ENCODE peak calls at places on chromosomes 16 and 17, in nine cellular contexts. Y, N, V, H, L, Z, C, T and F are unnamed samples. For H3K27me3, the result is how much of the 10 kb centered on the place peaks cover.

GRCh38 chr16:72094266-72094610 is 591 bp downstream of the DHX38 start:
- DNase-seq in Y (no peak), C (no peak), N (no peak), H (no peak), L (no peak), T (no peak), Z (peak), V (no peak), F (no peak)

GRCh38 chr16:12661656-12662172 is 142.0 kb downstream of the CPPED1 start:
- DNase-seq in L (no peak), N (peak), T (no peak), C (no peak), Z (peak), H (peak), Y (peak), V (no peak), F (no peak)

GRCh38 chr17:50865060-50865867 is 890 bp downstream of the TOB1 start:
- DNase-seq in V (peak), L (peak), C (peak), H (peak), Z (peak), T (peak), Y (peak), N (peak), F (peak)

GRCh38 chr17:68610554-68610953 is 9.4 kb upstream of the FAM20A start:
- DNase-seq in H (no peak), N (no peak), Z (no peak), L (no peak), C (no peak), V (no peak), T (no peak), Y (no peak), F (no peak)

GRCh38 chr17:71360301-71360700 is 760.5 kb upstream of the SOX9 start:
- DNase-seq in Z (no peak), N (no peak), T (no peak), L (no peak), H (no peak), Y (peak), C (no peak), V (no peak), F (no peak)

GRCh38 chr16:31083081-31083480 is 5.7 kb downstream of the PRSS53 start:
- DNase-seq in Y (no peak), L (no peak), V (no peak), Z (no peak), N (no peak), H (no peak), T (no peak), C (no peak), F (no peak)

GRCh38 chr17:65181237-65182061 is 44.3 kb downstream of the RGS9 start:
- DNase-seq in V (no peak), H (no peak), Z (no peak), L (no peak), N (no peak), Y (no peak), C (no peak), T (no peak), F (no peak)

GRCh38 chr17:60224064-60224463 is 74.3 kb downstream of the CA4 start:
- DNase-seq in C (no peak), H (no peak), L (no peak), Z (no peak), N (no peak), Y (no peak), T (no peak), V (no peak), F (no peak)

GRCh38 chr17:47298712-47299111 is 25.0 kb upstream of the EFCAB13 start:
- DNase-seq in T (no peak), N (no peak), V (no peak), H (no peak), L (no peak), Z (no peak), Y (no peak), C (no peak), F (no peak)

GRCh38 chr16:67967956-67968439 is 439 bp downstream of the SLC12A4 start:
- DNase-seq in Y (no peak), V (peak), T (peak), Z (peak), N (peak), H (peak), C (peak), L (peak), F (no peak)

GRCh38 chr16:46689492-46690280 is at the start of gene ORC6:
- DNase-seq in Z (peak), Y (peak), T (peak), H (peak), L (peak), N (peak), C (peak), V (peak), F (peak)

GRCh38 chr17:28524476-28525415 is 18.6 kb downstream of the FOXN1 start:
- DNase-seq in T (peak), L (peak), H (no peak), C (no peak), Y (peak), N (no peak), V (peak), Z (no peak), F (no peak)

GRCh38 chr17:17063546-17064122 is 21.4 kb downstream of the MPRIP start:
- DNase-seq in N (peak), T (no peak), H (no peak), V (no peak), Y (peak), C (no peak), L (peak), Z (no peak), F (peak)

GRCh38 chr17:43854498-43854897 is 7.5 kb downstream of the CD300LG start:
- DNase-seq in Y (no peak), Z (no peak), C (no peak), H (no peak), V (no peak), L (no peak), T (no peak), N (no peak), F (no peak)

GRCh38 chr16:77885596-77886295 is 97.4 kb downstream of the VAT1L start:
- DNase-seq in H (no peak), Y (no peak), T (no peak), V (no peak), C (no peak), L (no peak), N (no peak), Z (no peak), F (no peak)

GRCh38 chr17:49889500-49889899 is 41.6 kb upstream of the TAC4 start:
- DNase-seq in Z (no peak), Y (no peak), C (no peak), V (no peak), T (no peak), L (no peak), H (no peak), N (peak), F (no peak)

GRCh38 chr16:8623634-8624033 is 2.1 kb downstream of the METTL22 start:
- DNase-seq in C (no peak), Z (no peak), H (no peak), Y (peak), V (no peak), N (no peak), L (no peak), T (no peak), F (no peak)

GRCh38 chr17:39739020-39739884 is 1.5 kb downstream of the GRB7 start:
- DNase-seq in N (peak), C (no peak), H (no peak), T (peak), Y (peak), V (peak), Z (peak), L (no peak), F (no peak)

GRCh38 chr17:39548494-39548893 is 59.2 kb downstream of the NEUROD2 start:
- DNase-seq in N (no peak), Z (no peak), Y (no peak), T (no peak), L (no peak), C (no peak), V (no peak), H (no peak), F (no peak)

GRCh38 chr17:2095536-2095910 is 40.6 kb downstream of the HIC1 start:
- DNase-seq in C (no peak), V (no peak), T (no peak), Y (no peak), Z (peak), N (peak), L (no peak), H (no peak), F (no peak)

GRCh38 chr16:70478169-70478568 is 23.8 kb downstream of the FCSK start:
- DNase-seq in Y (no peak), Z (no peak), H (no peak), L (peak), V (no peak), C (no peak), T (peak), N (no peak), F (no peak)

GRCh38 chr17:51004249-51004648 is 116.4 kb downstream of the SPAG9 start:
- DNase-seq in T (no peak), Z (no peak), N (no peak), L (no peak), Y (no peak), C (no peak), H (no peak), V (no peak), F (no peak)

GRCh38 chr17:19270951-19271611 is 33.9 kb downstream of the EPN2 start:
- DNase-seq in L (no peak), Y (no peak), Z (no peak), N (no peak), T (no peak), H (no peak), C (no peak), V (no peak), F (no peak)

GRCh38 chr17:72605543-72605942 is 484.7 kb downstream of the SOX9 start:
- DNase-seq in Y (no peak), Z (no peak), N (no peak), T (no peak), L (no peak), H (no peak), V (no peak), C (no peak), F (no peak)

GRCh38 chr16:51355195-51355594 is 204.1 kb upstream of the SALL1 start:
- DNase-seq in T (no peak), V (no peak), N (peak), H (no peak), Z (no peak), L (no peak), Y (no peak), C (no peak), F (no peak)

GRCh38 chr17:49873466-49873865 is 25.6 kb upstream of the TAC4 start:
- DNase-seq in L (no peak), V (no peak), Z (no peak), Y (no peak), T (no peak), C (no peak), H (no peak), N (no peak), F (no peak)

GRCh38 chr17:14559720-14560119 is 258.8 kb downstream of the HS3ST3B1 start:
- DNase-seq in C (no peak), Z (no peak), V (no peak), T (no peak), L (no peak), H (no peak), N (no peak), Y (no peak), F (no peak)

GRCh38 chr17:43983515-43984411 is 20.7 kb upstream of the NAGS start:
- DNase-seq in Z (peak), L (peak), V (peak), H (no peak), N (peak), Y (no peak), T (peak), C (no peak), F (no peak)

DNA sequence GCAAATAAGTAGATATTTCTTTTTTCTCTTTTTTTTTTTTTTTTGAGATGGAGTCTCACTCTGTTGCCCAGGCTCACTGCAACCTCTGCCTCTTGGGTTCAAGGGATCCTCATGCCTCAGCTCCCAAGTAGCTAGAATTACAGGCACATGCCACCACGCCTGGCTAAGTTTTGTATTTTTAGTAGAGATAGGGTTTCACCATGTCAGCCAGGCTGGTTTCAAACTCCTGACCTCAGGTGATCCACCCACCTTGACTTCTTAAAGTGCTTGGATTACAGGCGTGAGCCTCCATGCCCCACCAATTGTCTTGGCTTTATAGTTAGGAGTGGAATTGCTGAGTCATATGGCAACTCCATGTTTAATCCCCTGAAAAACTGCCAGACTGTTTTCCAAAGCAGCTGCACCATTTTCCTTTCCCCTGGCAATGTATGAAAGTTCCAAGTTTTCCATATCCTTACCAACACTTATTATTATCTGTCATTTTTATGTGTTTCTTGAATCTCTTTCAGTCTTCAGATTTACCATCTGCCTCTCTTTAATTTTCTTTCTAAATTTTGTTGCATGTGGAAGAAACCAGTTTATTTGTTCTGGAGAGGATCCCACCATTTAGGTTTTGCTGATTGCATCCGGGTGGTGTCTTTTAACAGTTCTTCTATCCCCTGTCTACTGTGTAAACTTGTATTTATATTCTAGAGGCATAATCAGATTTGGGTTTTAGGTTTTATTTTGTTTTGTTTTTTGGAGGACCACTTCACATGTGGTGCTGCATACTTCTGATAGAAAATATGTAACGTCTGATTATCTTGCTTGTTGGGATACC is 9.9 kb upstream of the CES3 start:
- DNase-seq in C (no peak), N (no peak), V (no peak), Y (no peak), L (no peak), H (no peak), Z (no peak), T (no peak), F (peak)
- H3K27me3 ChIP-seq in C (under half), N (under half), V (under half), Y (under half), L (under half), H (under half), Z (half or more), T (under half), F (under half)

DNA sequence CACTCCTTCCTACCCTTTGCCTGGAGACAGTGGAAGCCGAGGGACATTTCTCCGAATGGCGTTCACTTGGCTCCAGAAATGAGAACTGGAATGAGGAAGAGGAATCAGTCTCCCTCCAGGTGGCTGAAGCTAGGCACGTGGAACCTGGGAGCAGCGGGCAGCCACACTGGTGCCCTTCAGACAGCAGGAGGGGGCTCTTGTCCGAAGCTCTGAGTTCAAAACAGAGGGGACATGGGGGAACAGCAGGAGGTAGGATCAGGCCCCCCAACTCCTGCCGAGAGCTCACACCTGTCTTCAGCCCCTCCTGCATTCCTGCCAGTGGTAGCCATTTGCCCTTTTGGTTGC is 41.5 kb downstream of the TMEM235 start:
- DNase-seq in H (no peak), T (no peak), Z (no peak), Y (no peak), V (no peak), L (no peak), N (no peak), C (no peak), F (no peak)
- H3K4me3 ChIP-seq in H (no peak), T (no peak), Z (no peak), Y (peak), V (no peak), L (no peak), N (peak), C (no peak), F (peak)

DNA sequence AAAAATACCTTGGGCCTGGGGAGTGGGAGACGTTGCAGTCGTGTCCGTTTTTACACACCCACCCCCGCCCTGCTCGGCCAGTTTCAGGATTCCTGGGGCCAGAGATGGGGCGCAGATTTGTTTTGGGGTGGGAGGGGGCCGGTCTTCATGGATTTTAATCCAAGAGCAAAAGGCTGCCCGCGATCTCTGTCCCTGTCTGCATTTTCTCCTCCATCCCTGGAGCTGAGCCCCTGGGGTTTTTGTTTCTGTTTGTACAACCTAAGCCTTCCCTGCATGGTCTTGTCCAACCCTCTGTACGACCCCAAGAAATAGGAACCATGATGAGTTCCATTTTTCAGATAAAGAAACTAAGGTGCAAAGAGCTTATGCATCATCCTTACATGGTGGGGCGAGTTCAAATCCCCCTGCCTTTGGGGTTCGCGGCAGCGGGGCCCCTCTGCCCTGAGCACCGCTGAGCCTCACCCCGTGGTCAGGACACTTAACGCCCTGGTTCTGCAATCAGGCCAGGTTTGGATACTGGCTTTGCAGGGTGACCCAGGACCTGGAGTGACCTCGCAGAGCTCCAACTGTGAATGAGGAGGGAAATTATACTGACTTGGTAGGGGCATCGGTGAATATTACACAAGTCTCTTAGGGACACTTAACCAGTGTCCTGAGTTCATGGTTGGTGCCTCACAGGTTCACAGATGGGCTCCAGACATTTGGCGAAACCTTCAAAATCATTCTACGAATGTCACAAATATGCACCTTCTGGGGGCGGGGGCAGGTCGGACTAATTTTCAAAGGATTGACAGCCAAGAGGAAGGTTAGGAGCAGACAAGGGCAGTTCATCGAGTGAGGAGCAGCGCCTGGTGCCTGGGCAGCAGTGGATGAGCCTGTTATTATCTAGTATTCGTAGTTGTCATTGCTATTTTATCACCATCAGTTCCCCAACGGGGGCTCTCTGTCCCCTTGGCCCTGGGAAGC is 4.1 kb upstream of the FOXF1 start:
- DNase-seq in H (peak), N (no peak), Y (no peak), T (peak), Z (no peak), L (peak), V (no peak), C (no peak), F (no peak)
- H3K27me3 ChIP-seq in H (half or more), N (half or more), Y (half or more), T (half or more), Z (half or more), L (half or more), V (under half), C (under half), F (half or more)

GRCh38 chr16:16182918-16183317 is 40.4 kb downstream of the ABCC6 start:
- DNase-seq in H (no peak), Y (no peak), T (no peak), N (no peak), V (no peak), L (peak), Z (no peak), C (no peak), F (no peak)

GRCh38 chr16:16176328-16176727 is 47.0 kb downstream of the ABCC6 start:
- DNase-seq in L (no peak), C (no peak), N (no peak), Y (no peak), H (no peak), T (no peak), Z (no peak), V (no peak), F (no peak)

GRCh38 chr16:16175296-16175695 is 48.0 kb downstream of the ABCC6 start:
- DNase-seq in N (no peak), Y (no peak), T (no peak), Z (no peak), C (no peak), H (no peak), V (no peak), L (peak), F (no peak)

GRCh38 chr16:16183562-16183961 is 39.7 kb downstream of the ABCC6 start:
- DNase-seq in L (peak), N (peak), C (no peak), Z (peak), Y (no peak), T (no peak), V (no peak), H (no peak), F (no peak)

DNA sequence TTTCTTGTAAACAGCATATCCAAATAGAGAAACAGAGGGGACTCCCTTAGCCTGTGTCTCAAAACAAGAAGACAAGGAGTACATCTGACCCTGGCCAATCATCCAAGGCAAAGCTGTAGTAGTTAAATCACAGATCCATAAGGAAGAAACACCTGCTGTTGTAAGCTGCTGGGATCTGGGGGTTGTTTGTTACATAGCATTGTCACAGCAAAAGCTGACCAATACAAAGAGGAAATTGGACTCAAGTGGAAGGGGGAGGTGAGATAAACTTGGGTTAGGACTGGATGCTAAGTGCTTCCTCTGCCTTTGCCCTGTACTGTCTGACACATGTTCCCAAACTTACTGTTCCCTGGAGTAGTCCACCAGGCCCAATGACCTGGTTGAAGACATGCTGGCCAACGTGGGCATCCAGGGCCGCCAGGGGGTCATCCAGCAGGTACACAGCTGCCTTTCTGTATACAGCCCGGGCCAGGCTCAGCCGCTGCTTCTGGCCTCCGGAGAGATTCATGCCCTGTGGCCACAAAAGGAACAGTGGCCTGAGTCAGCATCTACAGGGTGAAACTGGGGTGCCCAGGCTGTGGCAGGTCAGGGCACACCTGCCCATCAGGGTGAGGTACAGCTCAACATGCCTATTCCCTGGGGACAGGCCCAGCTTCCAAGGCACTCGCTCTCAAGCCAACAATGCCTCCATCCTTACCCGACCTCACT is 44.7 kb downstream of the ABCC6 start:
- DNase-seq in C (no peak), N (no peak), H (no peak), T (no peak), Z (no peak), Y (no peak), V (no peak), L (peak), F (no peak)
- H3K4me3 ChIP-seq in C (no peak), N (no peak), H (no peak), T (no peak), Z (no peak), Y (no peak), V (no peak), L (no peak), F (no peak)